ENCODE peak calls at places on chromosome 19, in seven cellular contexts. T is GM12878, J is SK-N-SH, D is H1, W is HepG2, S is K562, B is HCT116. H is an unnamed sample.

GRCh38 chr19:13463296-13463695 is 43.0 kb downstream of the CACNA1A start:
- DNase-seq in T (no peak), J (no peak), D (peak; percentile 84), W (no peak), S (peak; percentile 28), B (no peak), H (peak; percentile 44)

GRCh38 chr19:45952691-45953505 is 20.8 kb downstream of the NOVA2 start:
- DNase-seq in T (no peak), J (peak; percentile 55), D (peak; percentile 96), W (no peak), S (peak; percentile 79), B (no peak), H (peak; percentile 65)

GRCh38 chr19:33948651-33949335 is 152.1 kb downstream of the KCTD15 start:
- DNase-seq in T (no peak), J (no peak), D (peak; percentile 28), W (no peak), S (no peak), B (no peak), H (no peak)

GRCh38 chr19:6890938-6891337 is 3.6 kb downstream of the ADGRE1 start:
- DNase-seq in T (no peak), J (no peak), D (no peak), W (no peak), S (no peak), B (no peak), H (no peak)

GRCh38 chr19:11530432-11530831 is 1.5 kb upstream of the ECSIT start:
- DNase-seq in T (no peak), J (peak; percentile 89), D (peak; percentile 83), W (peak; percentile 95), S (peak; percentile 80), B (peak; percentile 96), H (peak; percentile 72)

GRCh38 chr19:14562660-14563589 is 8.9 kb downstream of the NDUFB7 start:
- DNase-seq in T (no peak), J (peak; percentile 22), D (peak; percentile 67), W (no peak), S (no peak), B (no peak), H (no peak)

GRCh38 chr19:51034704-51035103 is at the start of gene KLK12:
- DNase-seq in T (no peak), J (no peak), D (no peak), W (no peak), S (no peak), B (no peak), H (no peak)

GRCh38 chr19:33047422-33047821 is 17.3 kb downstream of the RHPN2 start:
- DNase-seq in T (no peak), J (no peak), D (peak; percentile 65), W (no peak), S (peak; percentile 79), B (peak; percentile 96), H (no peak)

GRCh38 chr19:9342610-9343304 is 18.8 kb downstream of the ZNF559 start:
- DNase-seq in T (no peak), J (no peak), D (no peak), W (no peak), S (no peak), B (no peak), H (no peak)

GRCh38 chr19:7140137-7140536 is 70.6 kb downstream of the ZNF557 start:
- DNase-seq in T (no peak), J (no peak), D (no peak), W (no peak), S (no peak), B (no peak), H (no peak)

GRCh38 chr19:50728084-50728737 is 5.0 kb downstream of the CLEC11A start:
- DNase-seq in T (no peak), J (peak; percentile 79), D (peak; percentile 95), W (peak; percentile 20), S (peak; percentile 99), B (no peak), H (peak; percentile 89)

GRCh38 chr19:54817670-54818536 is 1.6 kb downstream of the KIR3DL1 start:
- DNase-seq in T (no peak), J (no peak), D (no peak), W (no peak), S (no peak), B (no peak), H (no peak)

GRCh38 chr19:42468273-42468796 is 25.6 kb upstream of the CXCL17 start:
- DNase-seq in T (no peak), J (no peak), D (no peak), W (no peak), S (no peak), B (peak; percentile 64), H (no peak)

GRCh38 chr19:16769385-16769784 is 49.7 kb downstream of the NWD1 start:
- DNase-seq in T (no peak), J (no peak), D (no peak), W (no peak), S (no peak), B (no peak), H (no peak)

GRCh38 chr19:33094504-33095067 is 13.6 kb downstream of the GPATCH1 start:
- DNase-seq in T (no peak), J (no peak), D (no peak), W (no peak), S (no peak), B (no peak), H (no peak)

GRCh38 chr19:28169168-28169862 is 1043.6 kb downstream of the UQCRFS1 start:
- DNase-seq in T (no peak), J (no peak), D (peak; percentile 51), W (no peak), S (no peak), B (no peak), H (peak; percentile 20)

GRCh38 chr19:32614916-32615315 is 33.9 kb downstream of the PDCD5 start:
- DNase-seq in T (no peak), J (no peak), D (no peak), W (no peak), S (no peak), B (no peak), H (no peak)

GRCh38 chr19:7618366-7618765 is 11.0 kb downstream of the XAB2 start:
- DNase-seq in T (no peak), J (peak; percentile 91), D (no peak), W (peak; percentile 33), S (peak; percentile 48), B (no peak), H (no peak)

GRCh38 chr19:13764821-13765394 is 586 bp downstream of the MRI1 start:
- DNase-seq in T (no peak), J (peak; percentile 74), D (peak; percentile 55), W (no peak), S (peak; percentile 41), B (no peak), H (no peak)

GRCh38 chr19:55614711-55615552 is 9.4 kb downstream of the ZNF784 start:
- DNase-seq in T (no peak), J (peak; percentile 30), D (no peak), W (no peak), S (no peak), B (no peak), H (no peak)

GRCh38 chr19:15456871-15457700 is 7.3 kb downstream of the RASAL3 start:
- DNase-seq in T (no peak), J (no peak), D (peak; percentile 91), W (no peak), S (peak; percentile 39), B (peak; percentile 27), H (peak; percentile 48)

GRCh38 chr19:8208710-8209110 is 460 bp upstream of the CERS4 start:
- DNase-seq in T (no peak), J (no peak), D (no peak), W (no peak), S (peak; percentile 87), B (no peak), H (no peak)

GRCh38 chr19:15421136-15421535 is 2.3 kb upstream of the AKAP8L start:
- DNase-seq in T (no peak), J (no peak), D (no peak), W (no peak), S (no peak), B (no peak), H (no peak)

GRCh38 chr19:22421797-22422196 is 349 bp downstream of the ZNF98 start:
- DNase-seq in T (no peak), J (no peak), D (no peak), W (no peak), S (no peak), B (no peak), H (no peak)

GRCh38 chr19:4144666-4145261 is 8.7 kb upstream of the CREB3L3 start:
- DNase-seq in T (no peak), J (peak; percentile 12), D (no peak), W (no peak), S (peak; percentile 60), B (peak; percentile 82), H (no peak)

GRCh38 chr19:51351266-51351990 is 9.5 kb upstream of the VSIG10L start:
- DNase-seq in T (no peak), J (no peak), D (no peak), W (no peak), S (no peak), B (no peak), H (no peak)

GRCh38 chr19:23273022-23273593 is 22.9 kb upstream of the ZNF724 start:
- DNase-seq in T (no peak), J (peak; percentile 26), D (no peak), W (no peak), S (no peak), B (no peak), H (no peak)

GRCh38 chr19:31355330-31356289 is 6.4 kb upstream of the TSHZ3 start:
- DNase-seq in T (no peak), J (peak; percentile 16), D (peak; percentile 54), W (no peak), S (no peak), B (no peak), H (no peak)
- TF ChIP-seq YY1 in T (no peak), J (no peak), D (peak; percentile 36), W (no peak), S (no peak), B (no peak), H (no peak)

GRCh38 chr19:35211545-35212230 is 16.9 kb downstream of the FAM187B start:
- DNase-seq in T (no peak), J (no peak), D (no peak), W (peak; percentile 13), S (no peak), B (no peak), H (no peak)
- TF ChIP-seq YY1 in T (no peak), J (no peak), D (no peak), W (no peak), S (no peak), B (no peak), H (no peak)

DNA sequence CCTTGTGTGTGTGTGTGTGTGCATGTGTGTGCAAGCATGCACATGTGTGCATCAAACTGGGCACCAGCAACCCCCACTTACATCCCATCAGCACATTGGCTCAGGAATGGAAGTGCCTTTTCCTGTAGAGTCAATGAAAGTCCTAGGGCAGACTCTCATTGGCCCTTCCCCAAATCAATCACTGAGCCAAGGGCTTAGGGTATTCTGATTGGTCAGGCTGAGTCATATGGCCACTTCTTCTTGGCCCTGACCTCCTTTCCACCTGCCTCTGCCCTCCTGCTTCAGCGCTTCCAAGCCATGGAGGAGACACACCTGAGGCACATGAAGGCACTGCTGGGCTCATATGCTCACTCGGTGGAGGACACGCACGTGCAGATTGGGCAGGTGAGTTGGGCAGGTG is 20.9 kb downstream of the FCHO1 start:
- DNase-seq in T (no peak), J (no peak), D (no peak), W (no peak), S (peak; percentile 55), B (no peak), H (no peak)
- TF ChIP-seq YY1 in T (no peak), J (no peak), D (no peak), W (no peak), S (no peak), B (no peak), H (no peak)

DNA sequence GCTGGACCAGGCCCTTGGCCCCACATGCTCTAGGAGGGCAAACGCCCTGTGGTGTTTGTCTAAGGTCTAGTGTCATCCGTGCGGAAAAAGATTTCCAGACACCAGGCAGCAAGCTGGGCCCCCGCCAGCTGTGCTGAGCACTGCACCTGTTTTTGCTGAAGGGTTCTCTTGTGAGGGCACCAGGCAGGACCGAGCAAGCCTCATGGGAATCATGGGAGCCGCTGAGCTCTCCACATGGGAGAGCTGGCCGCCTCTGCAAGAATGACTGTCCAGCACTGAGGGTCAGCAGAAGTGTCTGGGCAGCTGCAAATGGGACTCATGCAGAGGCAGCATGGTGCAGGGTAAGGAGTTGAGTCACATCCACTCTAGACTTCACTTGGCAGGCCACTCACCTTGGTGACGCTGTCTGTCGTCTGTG is 12.0 kb downstream of the B3GNT8 start:
- DNase-seq in T (no peak), J (no peak), D (no peak), W (no peak), S (no peak), B (no peak), H (no peak)
- TF ChIP-seq YY1 in T (no peak), J (no peak), D (no peak), W (no peak), S (no peak), B (no peak), H (no peak)